ENCODE peak calls at places on chromosomes 12 and 14, in ten cellular contexts. X, N, F, C, J, K, A, Q, W and U are unnamed samples.

GRCh38 chr14:65832431-65833253 is 420.1 kb downstream of the FUT8 start:
- DNase-seq in X (no peak), N (no peak), F (no peak), C (no peak), J (no peak), K (no peak), A (no peak), Q (no peak), W (peak; percentile 5), U (no peak)

GRCh38 chr12:76083761-76084276 is 666 bp downstream of the NAP1L1 start:
- DNase-seq in X (peak; percentile 50), N (peak; percentile 79), F (peak; percentile 66), C (peak; percentile 81), J (peak; percentile 39), K (peak; percentile 59), A (peak; percentile 66), Q (peak; percentile 85), W (peak; percentile 72), U (no peak)

GRCh38 chr14:50725761-50726160 is 57.7 kb upstream of the SAV1 start:
- DNase-seq in X (no peak), N (no peak), F (no peak), C (no peak), J (no peak), K (no peak), A (no peak), Q (no peak), W (no peak), U (no peak)

GRCh38 chr14:105864116-105864515 is 337.7 kb downstream of the TMEM121 start:
- DNase-seq in X (no peak), N (peak; percentile 7), F (no peak), C (no peak), J (no peak), K (no peak), A (peak; percentile 3), Q (no peak), W (no peak), U (no peak)

GRCh38 chr14:35320472-35320871 is 28.3 kb downstream of the PSMA6 start:
- DNase-seq in X (no peak), N (no peak), F (no peak), C (no peak), J (no peak), K (no peak), A (no peak), Q (no peak), W (no peak), U (no peak)

GRCh38 chr12:70543444-70543843 is 93.8 kb downstream of the PTPRB start:
- DNase-seq in X (peak; percentile 93), N (no peak), F (no peak), C (peak; percentile 75), J (no peak), K (no peak), A (no peak), Q (no peak), W (peak; percentile 41), U (no peak)

GRCh38 chr14:87992349-87992719 is 648 bp downstream of the GALC start:
- DNase-seq in X (no peak), N (peak; percentile 40), F (no peak), C (no peak), J (no peak), K (no peak), A (no peak), Q (no peak), W (no peak), U (no peak)

GRCh38 chr14:58626441-58626840 is 11.3 kb upstream of the DACT1 start:
- DNase-seq in X (peak; percentile 58), N (no peak), F (no peak), C (no peak), J (no peak), K (no peak), A (no peak), Q (no peak), W (no peak), U (no peak)

GRCh38 chr12:68479261-68479581 is 131.5 kb upstream of the RAP1B start:
- DNase-seq in X (peak; percentile 55), N (no peak), F (no peak), C (no peak), J (no peak), K (no peak), A (no peak), Q (no peak), W (no peak), U (no peak)

GRCh38 chr12:45284096-45284901 is 68.4 kb downstream of the ANO6 start:
- DNase-seq in X (peak; percentile 94), N (no peak), F (no peak), C (no peak), J (no peak), K (no peak), A (no peak), Q (no peak), W (peak; percentile 31), U (no peak)

GRCh38 chr12:96520767-96521166 is 31.4 kb downstream of the CFAP54 start:
- DNase-seq in X (no peak), N (no peak), F (no peak), C (no peak), J (no peak), K (no peak), A (no peak), Q (no peak), W (no peak), U (no peak)

GRCh38 chr14:50225067-50225973 is 6.1 kb downstream of the SOS2 start:
- DNase-seq in X (peak; percentile 88), N (no peak), F (no peak), C (peak; percentile 64), J (no peak), K (no peak), A (no peak), Q (no peak), W (peak; percentile 16), U (no peak)

GRCh38 chr12:109125791-109126190 is 9.4 kb downstream of the ACACB start:
- DNase-seq in X (no peak), N (no peak), F (peak; percentile 50), C (no peak), J (no peak), K (no peak), A (no peak), Q (no peak), W (no peak), U (no peak)
- H3K27ac ChIP-seq in X (no peak overlapping the region), N (no peak overlapping the region), F (peak overlapping the region; percentile 48), C (no peak overlapping the region), J (no peak overlapping the region), K (no peak overlapping the region), A (no peak overlapping the region), Q (no peak overlapping the region), W (no peak overlapping the region), U (no peak overlapping the region)

GRCh38 chr12:132986001-132986884 is at the start of gene ZNF26:
- DNase-seq in X (peak; percentile 87), N (peak; percentile 94), F (peak; percentile 93), C (peak; percentile 93), J (peak; percentile 92), K (peak; percentile 82), A (peak; percentile 89), Q (peak; percentile 95), W (peak; percentile 90), U (peak; percentile 94)

GRCh38 chr12:132986885-132987225 is 688 bp downstream of the ZNF26 start:
- DNase-seq in X (peak; percentile 22), N (no peak), F (no peak), C (peak; percentile 39), J (no peak), K (no peak), A (no peak), Q (no peak), W (peak; percentile 3), U (no peak)
- H3K27ac ChIP-seq in X (peak overlapping the region; percentile 55), N (no peak overlapping the region), F (peak overlapping the region; percentile 91), C (peak overlapping the region; percentile 80), J (no peak overlapping the region), K (peak overlapping the region; percentile 76), A (peak overlapping the region; percentile 63), Q (peak overlapping the region; percentile 87), W (peak overlapping the region; percentile 42), U (no peak overlapping the region)

DNA sequence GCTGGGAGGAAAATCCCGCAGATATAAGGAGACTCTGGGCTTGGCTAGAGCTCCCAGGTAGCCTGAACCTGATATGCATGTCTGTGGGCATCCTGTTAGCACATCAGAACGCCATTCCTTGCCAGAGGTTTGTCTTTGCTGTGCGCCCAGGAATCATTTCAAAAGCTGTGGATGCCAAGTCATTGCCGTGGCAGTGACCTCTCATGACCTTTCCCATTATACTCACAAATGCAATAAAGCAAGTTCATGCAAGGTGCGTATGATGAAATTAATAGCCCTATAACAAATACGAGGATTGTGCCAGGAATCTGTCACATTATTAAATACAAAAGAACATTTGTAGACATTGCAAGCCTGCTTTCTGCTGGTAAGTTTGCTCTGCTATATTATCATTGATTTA is 229.1 kb upstream of the PELI2 start:
- DNase-seq in X (no peak), N (no peak), F (no peak), C (peak; percentile 80), J (no peak), K (no peak), A (no peak), Q (no peak), W (no peak), U (no peak)
- H3K27ac ChIP-seq in X (no peak overlapping the region), N (no peak overlapping the region), F (no peak overlapping the region), C (peak overlapping the region; percentile 67), J (no peak overlapping the region), K (no peak overlapping the region), A (no peak overlapping the region), Q (no peak overlapping the region), W (no peak overlapping the region), U (no peak overlapping the region)

DNA sequence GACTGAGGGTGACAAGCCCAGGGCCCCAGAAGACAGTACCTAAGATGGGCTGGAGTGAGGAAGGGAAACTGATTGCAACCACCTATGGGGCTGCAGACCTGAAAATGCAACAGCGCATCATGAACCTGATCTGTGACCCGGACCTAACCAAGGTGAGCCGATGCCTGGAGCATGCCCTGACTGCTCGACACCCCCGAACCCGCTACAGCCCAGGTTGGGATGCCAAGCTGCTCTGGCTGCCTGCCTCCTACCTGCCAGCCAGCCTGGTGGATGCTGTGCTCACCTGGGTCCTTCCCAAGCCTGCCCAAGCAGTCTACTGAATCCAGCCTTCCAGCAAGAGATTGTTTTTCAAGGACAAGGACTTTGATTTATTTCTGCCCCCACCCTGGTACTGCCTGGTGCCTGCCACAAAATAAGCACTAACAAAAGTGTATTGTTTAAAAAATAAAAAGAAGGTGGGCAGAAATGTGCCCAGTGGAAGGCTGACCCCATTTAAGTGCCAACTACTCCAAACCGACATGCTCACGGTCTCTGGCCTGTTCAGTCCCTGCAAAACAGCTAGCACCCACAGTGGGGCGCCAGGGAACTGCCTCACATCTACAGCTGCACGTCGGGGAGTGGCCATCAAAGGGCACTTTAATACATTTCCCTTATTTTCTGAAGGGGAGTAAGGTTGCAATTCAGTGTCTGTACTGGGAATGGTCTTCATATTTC is 4.2 kb downstream of the RDH5 start:
- DNase-seq in X (peak; percentile 38), N (peak; percentile 76), F (peak; percentile 82), C (no peak), J (no peak), K (peak; percentile 64), A (peak; percentile 86), Q (peak; percentile 79), W (peak; percentile 60), U (no peak)
- H3K27ac ChIP-seq in X (no peak overlapping the region), N (no peak overlapping the region), F (peak overlapping the region; percentile 99), C (peak overlapping the region; percentile 99), J (no peak overlapping the region), K (peak overlapping the region; percentile 1), A (no peak overlapping the region), Q (no peak overlapping the region), W (no peak overlapping the region), U (peak overlapping the region; percentile 27)

DNA sequence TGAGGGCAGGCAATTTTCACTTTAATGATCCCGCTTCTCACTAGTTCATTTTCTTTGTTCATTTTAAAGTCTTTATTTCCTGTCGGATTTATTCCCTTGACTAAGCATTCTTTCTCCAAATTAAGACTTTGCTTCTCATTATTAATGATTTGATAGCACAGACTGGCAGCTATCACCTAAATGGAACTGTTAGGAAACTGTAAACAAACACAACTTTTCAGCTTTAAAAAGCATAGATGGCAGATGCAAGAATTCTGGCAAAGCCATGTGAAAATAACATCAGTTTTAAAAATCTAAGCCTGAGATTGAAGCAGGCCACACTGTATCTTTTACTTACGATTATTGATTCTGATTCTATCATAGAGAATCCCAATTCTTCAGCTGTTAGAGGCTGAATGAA is 111.4 kb downstream of the GARIN6 start:
- DNase-seq in X (no peak), N (no peak), F (no peak), C (no peak), J (no peak), K (no peak), A (no peak), Q (no peak), W (no peak), U (no peak)
- H3K27ac ChIP-seq in X (no peak overlapping the region), N (no peak overlapping the region), F (no peak overlapping the region), C (no peak overlapping the region), J (no peak overlapping the region), K (no peak overlapping the region), A (no peak overlapping the region), Q (no peak overlapping the region), W (no peak overlapping the region), U (no peak overlapping the region)